ENCODE peak calls at places on chromosome 12, in nine cellular contexts. W is HuH-7; P is activated naive CD8-positive, alpha-beta T cell treated with anti-CD3 and anti-CD28 coated beads, Interleukin-2, amount 50 U/mL, for 24 hours; B is neural crest cell; O is pancreas; S is mucosa of gallbladder; N is prostate gland; A is frontal cortex; M is NCI-H1105 treated with DMSO at 0.1 percent for 48 hours. D is an unnamed sample.

GRCh38 chr12:123444396-123445026 is 8.0 kb upstream of the RILPL2 start:
- DNase-seq in W (no peak), P (no peak), B (no peak), O (no peak), S (no peak), N (no peak), A (no peak), M (no peak), D (no peak)

GRCh38 chr12:48191096-48191495 is 7.7 kb downstream of the CCDC184 start:
- DNase-seq in W (no peak), P (no peak), B (no peak), O (no peak), S (no peak), N (no peak), A (no peak), M (no peak), D (no peak)

GRCh38 chr12:124422570-124423523 is 128.0 kb downstream of the RFLNA start:
- DNase-seq in W (no peak), P (no peak), B (no peak), O (peak), S (peak), N (peak), A (peak), M (no peak), D (peak)

GRCh38 chr12:131867891-131868675 is 26.3 kb upstream of the ULK1 start:
- DNase-seq in W (no peak), P (no peak), B (no peak), O (no peak), S (no peak), N (no peak), A (no peak), M (no peak), D (no peak)

GRCh38 chr12:11834104-11834812 is 184.8 kb downstream of the ETV6 start:
- DNase-seq in W (no peak), P (no peak), B (no peak), O (no peak), S (no peak), N (no peak), A (no peak), M (no peak), D (no peak)

GRCh38 chr12:24905431-24905830 is 43.5 kb downstream of the BCAT1 start:
- DNase-seq in W (no peak), P (no peak), B (no peak), O (no peak), S (no peak), N (no peak), A (no peak), M (no peak), D (no peak)

GRCh38 chr12:131863711-131864396 is 30.6 kb upstream of the ULK1 start:
- DNase-seq in W (no peak), P (no peak), B (no peak), O (no peak), S (no peak), N (no peak), A (no peak), M (no peak), D (no peak)

GRCh38 chr12:81329088-81329487 is 251.2 kb downstream of the ACSS3 start:
- DNase-seq in W (peak), P (no peak), B (no peak), O (no peak), S (no peak), N (no peak), A (no peak), M (no peak), D (no peak)

GRCh38 chr12:96906498-96906848 is 584 bp upstream of the NEDD1 start:
- DNase-seq in W (peak), P (no peak), B (no peak), O (no peak), S (no peak), N (no peak), A (no peak), M (no peak), D (no peak)

GRCh38 chr12:62103736-62104135 is 156.5 kb upstream of the USP15 start:
- DNase-seq in W (no peak), P (no peak), B (no peak), O (no peak), S (no peak), N (no peak), A (no peak), M (no peak), D (no peak)

GRCh38 chr12:953776-954175 is 4.3 kb upstream of the RAD52 start:
- DNase-seq in W (no peak), P (no peak), B (no peak), O (no peak), S (no peak), N (no peak), A (no peak), M (no peak), D (no peak)

GRCh38 chr12:104827587-104827986 is 130.5 kb downstream of the SLC41A2 start:
- DNase-seq in W (no peak), P (no peak), B (no peak), O (no peak), S (no peak), N (no peak), A (no peak), M (no peak), D (no peak)

GRCh38 chr12:103810108-103810507 is 30.9 kb downstream of the NT5DC3 start:
- DNase-seq in W (no peak), P (no peak), B (no peak), O (no peak), S (no peak), N (no peak), A (no peak), M (peak), D (no peak)

GRCh38 chr12:68403711-68404110 is 71.5 kb upstream of the MDM1 start:
- DNase-seq in W (no peak), P (no peak), B (no peak), O (no peak), S (no peak), N (no peak), A (no peak), M (no peak), D (no peak)

GRCh38 chr12:131085125-131085815 is 131.6 kb downstream of the ADGRD1 start:
- DNase-seq in W (no peak), P (no peak), B (no peak), O (no peak), S (no peak), N (no peak), A (no peak), M (no peak), D (no peak)

GRCh38 chr12:65493893-65494205 is 215.4 kb downstream of the MSRB3 start:
- DNase-seq in W (no peak), P (no peak), B (no peak), O (no peak), S (no peak), N (no peak), A (no peak), M (no peak), D (no peak)

GRCh38 chr12:88375960-88376305 is 204.3 kb downstream of the KITLG start:
- DNase-seq in W (no peak), P (no peak), B (no peak), O (no peak), S (no peak), N (no peak), A (no peak), M (no peak), D (no peak)

GRCh38 chr12:12722351-12723146 is 5.4 kb downstream of the CDKN1B start:
- DNase-seq in W (no peak), P (no peak), B (no peak), O (no peak), S (no peak), N (no peak), A (peak), M (peak), D (no peak)

GRCh38 chr12:126093911-126094310 is 1028.7 kb downstream of the AACS start:
- DNase-seq in W (no peak), P (no peak), B (peak), O (peak), S (no peak), N (no peak), A (no peak), M (peak), D (no peak)

GRCh38 chr12:130754234-130755001 is 38.3 kb upstream of the RIMBP2 start:
- DNase-seq in W (no peak), P (no peak), B (no peak), O (no peak), S (no peak), N (no peak), A (no peak), M (no peak), D (no peak)

GRCh38 chr12:26711569-26711968 is 121.4 kb downstream of the ITPR2 start:
- DNase-seq in W (no peak), P (no peak), B (no peak), O (no peak), S (no peak), N (no peak), A (no peak), M (no peak), D (no peak)

GRCh38 chr12:110247340-110248095 is 33.5 kb upstream of the ATP2A2 start:
- DNase-seq in W (peak), P (no peak), B (no peak), O (peak), S (peak), N (peak), A (no peak), M (no peak), D (no peak)

GRCh38 chr12:6374781-6375150 is 597 bp downstream of the SCNN1A start:
- DNase-seq in W (no peak), P (no peak), B (no peak), O (no peak), S (no peak), N (no peak), A (no peak), M (no peak), D (no peak)

GRCh38 chr12:99605-100004 is 33.0 kb downstream of the IQSEC3 start:
- DNase-seq in W (no peak), P (no peak), B (no peak), O (no peak), S (no peak), N (no peak), A (no peak), M (no peak), D (no peak)

GRCh38 chr12:92469837-92470236 is 233.0 kb upstream of the PLEKHG7 start:
- DNase-seq in W (no peak), P (no peak), B (no peak), O (no peak), S (no peak), N (no peak), A (no peak), M (no peak), D (no peak)

GRCh38 chr12:120795441-120796178 is 70.0 kb downstream of the ACADS start:
- DNase-seq in W (no peak), P (no peak), B (no peak), O (no peak), S (no peak), N (no peak), A (no peak), M (no peak), D (no peak)

GRCh38 chr12:73514672-73515071 is 1023.0 kb upstream of the ATXN7L3B start:
- DNase-seq in W (peak), P (no peak), B (no peak), O (no peak), S (no peak), N (no peak), A (no peak), M (no peak), D (no peak)

GRCh38 chr12:1663440-1664132 is 27.3 kb upstream of the ADIPOR2 start:
- DNase-seq in W (no peak), P (no peak), B (no peak), O (no peak), S (no peak), N (no peak), A (no peak), M (no peak), D (no peak)

GRCh38 chr12:48883305-48884171 is 17.9 kb upstream of the RND1 start:
- DNase-seq in W (no peak), P (no peak), B (peak), O (no peak), S (peak), N (no peak), A (no peak), M (no peak), D (no peak)

GRCh38 chr12:97960741-97961608 is 498.4 kb downstream of the RMST start:
- DNase-seq in W (peak), P (peak), B (peak), O (peak), S (peak), N (peak), A (no peak), M (peak), D (no peak)

GRCh38 chr12:119202544-119202943 is 23.8 kb downstream of the HSPB8 start:
- DNase-seq in W (no peak), P (no peak), B (no peak), O (no peak), S (no peak), N (no peak), A (no peak), M (no peak), D (no peak)

GRCh38 chr12:75706786-75707605 is 195.6 kb upstream of the KRR1 start:
- DNase-seq in W (no peak), P (no peak), B (no peak), O (no peak), S (no peak), N (no peak), A (no peak), M (no peak), D (no peak)

GRCh38 chr12:116539905-116540482 is 19.2 kb upstream of the MAP1LC3B2 start:
- DNase-seq in W (no peak), P (no peak), B (no peak), O (peak), S (peak), N (peak), A (no peak), M (peak), D (peak)

GRCh38 chr12:49200882-49201594 is 12.2 kb upstream of the TUBA1A start:
- DNase-seq in W (no peak), P (no peak), B (no peak), O (no peak), S (no peak), N (peak), A (no peak), M (peak), D (no peak)

GRCh38 chr12:23484238-23484637 is 465.2 kb downstream of the SOX5 start:
- DNase-seq in W (no peak), P (no peak), B (no peak), O (no peak), S (no peak), N (no peak), A (no peak), M (peak), D (no peak)

GRCh38 chr12:118038122-118038521 is 21.6 kb downstream of the RFC5 start:
- DNase-seq in W (no peak), P (no peak), B (no peak), O (no peak), S (no peak), N (no peak), A (no peak), M (peak), D (no peak)

D was measured in omental fat pad.